ENCODE peak calls at places on chromosomes 3 and 15, in five cellular contexts. L is body of pancreas, C is heart left ventricle, D is tibial nerve, T is uterus. I is an unnamed sample.

GRCh38 chr3:195384952-195385351 is 57.9 kb downstream of the ACAP2 start:
- DNase-seq in L (no peak), C (no peak), D (no peak), T (no peak), I (no peak)

GRCh38 chr3:2944628-2945027 is 165.5 kb downstream of the IL5RA start:
- DNase-seq in L (no peak), C (no peak), D (no peak), T (no peak), I (no peak)

GRCh38 chr3:184295771-184296170 is 3.3 kb upstream of the PSMD2 start:
- DNase-seq in L (peak; percentile 91), C (no peak), D (no peak), T (no peak), I (no peak)

GRCh38 chr3:143924522-143925381 is 46.9 kb upstream of the DIPK2A start:
- DNase-seq in L (no peak), C (no peak), D (no peak), T (no peak), I (no peak)

GRCh38 chr3:187318819-187319616 is 27.5 kb upstream of the MASP1 start:
- DNase-seq in L (peak; percentile 58), C (peak; percentile 40), D (peak; percentile 25), T (peak; percentile 39), I (peak; percentile 79)

GRCh38 chr3:144708437-144708836 is 736.8 kb downstream of the DIPK2A start:
- DNase-seq in L (no peak), C (no peak), D (no peak), T (no peak), I (no peak)

GRCh38 chr3:145017959-145018358 is 1046.3 kb downstream of the DIPK2A start:
- DNase-seq in L (no peak), C (no peak), D (no peak), T (no peak), I (no peak)

GRCh38 chr15:80026754-80027153 is 32.7 kb upstream of the ZFAND6 start:
- DNase-seq in L (no peak), C (no peak), D (no peak), T (no peak), I (no peak)

GRCh38 chr3:149571381-149571780 is 86.4 kb downstream of the WWTR1 start:
- DNase-seq in L (no peak), C (no peak), D (no peak), T (no peak), I (no peak)

GRCh38 chr3:97711664-97712063 is 52.9 kb upstream of the ARL6 start:
- DNase-seq in L (no peak), C (no peak), D (no peak), T (no peak), I (no peak)

GRCh38 chr3:60674870-60675269 is 576.4 kb downstream of the FHIT start:
- DNase-seq in L (no peak), C (no peak), D (no peak), T (no peak), I (no peak)

GRCh38 chr3:48532974-48533337 is 23.6 kb downstream of the PFKFB4 start:
- DNase-seq in L (no peak), C (no peak), D (no peak), T (no peak), I (no peak)

GRCh38 chr3:17431004-17431403 is 311.4 kb downstream of the TBC1D5 start:
- DNase-seq in L (no peak), C (no peak), D (no peak), T (no peak), I (no peak)

GRCh38 chr3:64207289-64208086 is 17.8 kb downstream of the PRICKLE2 start:
- DNase-seq in L (no peak), C (peak; percentile 65), D (no peak), T (peak; percentile 59), I (peak; percentile 29)

GRCh38 chr15:63996794-63997357 is 49.4 kb downstream of the DAPK2 start:
- DNase-seq in L (no peak), C (no peak), D (no peak), T (no peak), I (no peak)

GRCh38 chr15:79724312-79724711 is 172.5 kb downstream of the MTHFS start:
- DNase-seq in L (no peak), C (no peak), D (no peak), T (no peak), I (no peak)

GRCh38 chr3:67018105-67018788 is 20.1 kb downstream of the KBTBD8 start:
- DNase-seq in L (no peak), C (peak; percentile 46), D (no peak), T (no peak), I (peak; percentile 52)

GRCh38 chr15:89472785-89473256 is 23.6 kb downstream of the RHCG start:
- DNase-seq in L (peak; percentile 65), C (peak; percentile 28), D (no peak), T (no peak), I (peak; percentile 48)

GRCh38 chr3:13113346-13114335 is 40.4 kb upstream of the IQSEC1 start:
- DNase-seq in L (no peak), C (no peak), D (peak; percentile 1), T (no peak), I (no peak)

GRCh38 chr3:166248784-166249183 is 411.6 kb upstream of the BCHE start:
- DNase-seq in L (no peak), C (no peak), D (no peak), T (no peak), I (no peak)

GRCh38 chr3:42515976-42516375 is 13.5 kb downstream of the VIPR1 start:
- DNase-seq in L (no peak), C (no peak), D (no peak), T (no peak), I (no peak)

GRCh38 chr3:108090066-108090700 is 648 bp downstream of the CD47 start:
- DNase-seq in L (peak; percentile 27), C (peak; percentile 31), D (peak; percentile 19), T (peak; percentile 41), I (peak; percentile 49)

GRCh38 chr3:8793242-8793641 is 23.8 kb upstream of the OXTR start:
- DNase-seq in L (no peak), C (no peak), D (no peak), T (no peak), I (no peak)

GRCh38 chr15:91965501-91966180 is 112.1 kb downstream of the SLCO3A1 start:
- DNase-seq in L (no peak), C (no peak), D (no peak), T (no peak), I (no peak)

GRCh38 chr3:9135930-9136525 is 113.4 kb downstream of the SRGAP3 start:
- DNase-seq in L (no peak), C (no peak), D (no peak), T (no peak), I (peak; percentile 38)

GRCh38 chr15:59191855-59192237 is 14.8 kb upstream of the LDHAL6B start:
- DNase-seq in L (no peak), C (no peak), D (no peak), T (no peak), I (no peak)

GRCh38 chr15:41919954-41920538 is 26.2 kb upstream of the SPTBN5 start:
- DNase-seq in L (peak; percentile 89), C (peak; percentile 74), D (peak; percentile 52), T (peak; percentile 56), I (peak; percentile 70)

GRCh38 chr3:71066849-71067261 is 516.7 kb downstream of the FOXP1 start:
- DNase-seq in L (peak; percentile 10), C (no peak), D (no peak), T (no peak), I (no peak)

GRCh38 chr15:69018951-69019350 is 4.5 kb downstream of the NOX5 start:
- DNase-seq in L (no peak), C (no peak), D (no peak), T (no peak), I (no peak)

GRCh38 chr3:119331661-119332060 is 37.5 kb downstream of the ARHGAP31 start:
- DNase-seq in L (no peak), C (no peak), D (no peak), T (no peak), I (no peak)

GRCh38 chr15:70089692-70089971 is 8.1 kb downstream of the TLE3 start:
- DNase-seq in L (no peak), C (no peak), D (no peak), T (no peak), I (no peak)

GRCh38 chr3:124248471-124249028 is 256.6 kb upstream of the ROPN1 start:
- DNase-seq in L (peak; percentile 47), C (peak; percentile 59), D (no peak), T (peak; percentile 41), I (peak; percentile 46)

GRCh38 chr3:106130384-106131084 is 261.7 kb upstream of the CBLB start:
- DNase-seq in L (no peak), C (no peak), D (no peak), T (no peak), I (no peak)

GRCh38 chr3:114994554-114995341 is 152.3 kb downstream of the ZBTB20 start:
- DNase-seq in L (no peak), C (no peak), D (no peak), T (no peak), I (no peak)

GRCh38 chr3:3119393-3119851 is 7.3 kb upstream of the TRNT1 start:
- DNase-seq in L (no peak), C (no peak), D (no peak), T (no peak), I (no peak)

GRCh38 chr3:127697531-127698240 is 24.9 kb downstream of the ABTB1 start:
- DNase-seq in L (peak; percentile 84), C (peak; percentile 87), D (peak; percentile 69), T (peak; percentile 82), I (peak; percentile 86)
- TF ChIP-seq POLR2A in L (peak; percentile 29), C (no peak), D (no peak), T (no peak), I (no peak)

GRCh38 chr15:60391722-60392340 is 6.0 kb downstream of the ANXA2 start:
- DNase-seq in L (no peak), C (no peak), D (no peak), T (no peak), I (no peak)
- H3K4me1 ChIP-seq in L (peaks cover 76% of the 10 kb centered on the region), C (peaks cover 71% of the 10 kb centered on the region), D (peaks cover 77% of the 10 kb centered on the region), T (peaks cover 34% of the 10 kb centered on the region), I (peaks cover 48% of the 10 kb centered on the region)

DNA sequence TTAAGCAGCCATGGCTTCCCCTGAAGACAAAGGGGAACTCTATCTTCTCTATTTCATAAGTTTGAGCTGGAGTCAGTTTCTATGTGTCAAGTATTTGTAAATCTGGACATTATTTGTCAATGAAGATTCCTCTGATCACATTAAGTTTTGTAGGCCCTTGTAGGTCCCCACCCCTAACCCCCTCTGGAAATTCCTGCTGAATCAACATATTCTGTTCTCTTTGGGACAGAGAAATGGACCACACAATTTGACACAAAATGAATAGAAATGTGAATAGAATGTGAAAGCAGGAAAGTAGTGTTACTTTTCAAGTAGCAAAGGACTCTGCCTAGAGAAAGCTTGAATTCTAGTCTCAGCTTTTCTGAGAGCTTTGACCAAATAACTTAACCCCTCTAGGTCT is 47.8 kb downstream of the TIPARP start:
- DNase-seq in L (no peak), C (no peak), D (no peak), T (no peak), I (no peak)
- H3K27ac ChIP-seq in L (no peak overlapping the region), C (no peak overlapping the region), D (no peak overlapping the region), T (no peak overlapping the region), I (no peak overlapping the region)

GRCh38 chr3:126262227-126262626 is 81.8 kb upstream of the ALDH1L1 start:
- DNase-seq in L (no peak), C (no peak), D (no peak), T (no peak), I (no peak)

GRCh38 chr3:126259411-126260391 is 79.3 kb upstream of the ALDH1L1 start:
- DNase-seq in L (peak; percentile 68), C (peak; percentile 56), D (no peak), T (peak; percentile 58), I (peak; percentile 56)

GRCh38 chr3:126258670-126259069 is 78.3 kb upstream of the ALDH1L1 start:
- DNase-seq in L (no peak), C (no peak), D (no peak), T (no peak), I (no peak)

GRCh38 chr3:126263539-126263938 is 83.2 kb upstream of the ALDH1L1 start:
- DNase-seq in L (no peak), C (no peak), D (no peak), T (no peak), I (no peak)

GRCh38 chr3:126261037-126261436 is 80.7 kb upstream of the ALDH1L1 start:
- DNase-seq in L (peak; percentile 65), C (no peak), D (peak; percentile 73), T (peak; percentile 79), I (peak; percentile 28)
- TF ChIP-seq POLR2A in L (no peak), C (no peak), D (peak; percentile 20), T (no peak), I (no peak)

I was measured in testis.